ENCODE peak calls at places on chromosomes 2 and 18, in eight cellular contexts. P is activated naive CD8-positive, alpha-beta T cell treated with anti-CD3 and anti-CD28 coated beads, Interleukin-2, amount 50 U/mL, for 16 hours; V is CD8-positive, alpha-beta memory T cell; N is HL-60; X is NCI-H1092 treated with DMSO at 0.1 percent for 48 hours; Z is stomach; K is HEK293T; F is NCI-H1694 treated with DMSO at 0.1 percent for 48 hours. M is an unnamed sample.
A peak's percentile ranks its signal among the peaks of the same experiment; 100 is the strongest.

GRCh38 chr2:12881952-12882351 is 165.2 kb downstream of the TRIB2 start:
- DNase-seq in P (no peak), V (no peak), N (no peak), X (no peak), Z (no peak), K (no peak), F (peak; percentile 19), M (peak; percentile 33)

GRCh38 chr2:26172189-26172865 is 561 bp upstream of the GAREM2 start:
- DNase-seq in P (no peak), V (no peak), N (no peak), X (no peak), Z (no peak), K (peak; percentile 51), F (no peak), M (peak; percentile 68)

GRCh38 chr18:3115430-3116025 is 102.6 kb upstream of the LPIN2 start:
- DNase-seq in P (no peak), V (no peak), N (no peak), X (no peak), Z (no peak), K (no peak), F (no peak), M (no peak)

GRCh38 chr2:25063876-25064660 is 22.2 kb downstream of the EFR3B start:
- DNase-seq in P (no peak), V (no peak), N (no peak), X (no peak), Z (no peak), K (no peak), F (no peak), M (no peak)

GRCh38 chr2:110866496-110866895 is 134.1 kb downstream of the ACOXL start:
- DNase-seq in P (no peak), V (no peak), N (no peak), X (no peak), Z (no peak), K (no peak), F (no peak), M (no peak)

GRCh38 chr2:170221317-170222288 is 43.7 kb downstream of the MYO3B start:
- DNase-seq in P (no peak), V (no peak), N (no peak), X (no peak), Z (no peak), K (no peak), F (peak; percentile 52), M (no peak)

GRCh38 chr2:231512222-231512621 is 18.0 kb downstream of the NMUR1 start:
- DNase-seq in P (no peak), V (no peak), N (no peak), X (no peak), Z (no peak), K (no peak), F (no peak), M (no peak)

GRCh38 chr2:217399288-217399687 is 539.4 kb upstream of the TNP1 start:
- DNase-seq in P (no peak), V (no peak), N (no peak), X (no peak), Z (no peak), K (no peak), F (no peak), M (no peak)

GRCh38 chr2:143284087-143284675 is 155.0 kb downstream of the ARHGAP15 start:
- DNase-seq in P (no peak), V (peak; percentile 10), N (peak; percentile 41), X (no peak), Z (no peak), K (peak; percentile 54), F (peak; percentile 18), M (peak; percentile 59)

GRCh38 chr2:58893645-58894336 is 652.7 kb upstream of the FANCL start:
- DNase-seq in P (no peak), V (no peak), N (no peak), X (no peak), Z (no peak), K (no peak), F (peak; percentile 84), M (no peak)

GRCh38 chr18:33584845-33585775 is 7.1 kb downstream of the ASXL3 start:
- DNase-seq in P (no peak), V (no peak), N (no peak), X (peak; percentile 76), Z (no peak), K (no peak), F (no peak), M (no peak)

GRCh38 chr18:75408554-75409506 is 18.7 kb downstream of the SMIM21 start:
- DNase-seq in P (no peak), V (no peak), N (peak; percentile 6), X (peak; percentile 20), Z (no peak), K (no peak), F (no peak), M (no peak)

GRCh38 chr2:29524652-29525051 is 396.7 kb downstream of the ALK start:
- DNase-seq in P (no peak), V (no peak), N (no peak), X (no peak), Z (no peak), K (no peak), F (no peak), M (no peak)

GRCh38 chr18:46301571-46301970 is 197.4 kb downstream of the HAUS1 start:
- DNase-seq in P (no peak), V (no peak), N (no peak), X (no peak), Z (no peak), K (no peak), F (no peak), M (peak; percentile 36)

GRCh38 chr18:8726963-8727730 is 21.8 kb downstream of the MTCL1 start:
- DNase-seq in P (no peak), V (no peak), N (no peak), X (no peak), Z (no peak), K (no peak), F (no peak), M (no peak)

GRCh38 chr18:46702399-46702798 is 45.4 kb upstream of the LOXHD1 start:
- DNase-seq in P (no peak), V (no peak), N (no peak), X (no peak), Z (no peak), K (no peak), F (no peak), M (no peak)

GRCh38 chr18:26702023-26702422 is 153.7 kb upstream of the KCTD1 start:
- DNase-seq in P (no peak), V (no peak), N (no peak), X (no peak), Z (no peak), K (no peak), F (no peak), M (no peak)

GRCh38 chr18:79580481-79581171 is 99.0 kb upstream of the CTDP1 start:
- DNase-seq in P (no peak), V (no peak), N (no peak), X (no peak), Z (no peak), K (no peak), F (no peak), M (no peak)

GRCh38 chr2:56229397-56230060 is 45.7 kb downstream of the CCDC85A start:
- DNase-seq in P (no peak), V (no peak), N (no peak), X (no peak), Z (no peak), K (no peak), F (no peak), M (no peak)

GRCh38 chr2:138601438-138602165 is 100.0 kb downstream of the SPOPL start:
- DNase-seq in P (no peak), V (no peak), N (no peak), X (no peak), Z (no peak), K (no peak), F (peak; percentile 40), M (no peak)

GRCh38 chr2:129741165-129741564 is 238.3 kb upstream of the RAB6C start:
- DNase-seq in P (no peak), V (no peak), N (no peak), X (no peak), Z (no peak), K (no peak), F (no peak), M (no peak)

GRCh38 chr2:20450201-20451108 is 3.6 kb downstream of the RHOB start:
- DNase-seq in P (no peak), V (no peak), N (no peak), X (no peak), Z (peak; percentile 73), K (no peak), F (no peak), M (no peak)

GRCh38 chr18:34809697-34810096 is 99.6 kb downstream of the DTNA start:
- DNase-seq in P (no peak), V (no peak), N (peak; percentile 37), X (peak; percentile 15), Z (no peak), K (peak; percentile 71), F (peak; percentile 11), M (peak; percentile 62)

GRCh38 chr2:241695676-241696075 is 6.2 kb upstream of the ING5 start:
- DNase-seq in P (no peak), V (no peak), N (no peak), X (no peak), Z (no peak), K (no peak), F (no peak), M (no peak)

GRCh38 chr2:68403199-68403644 is 38.1 kb downstream of the PLEK start:
- DNase-seq in P (no peak), V (no peak), N (no peak), X (no peak), Z (no peak), K (no peak), F (no peak), M (no peak)

GRCh38 chr2:223442874-223443273 is 159.3 kb downstream of the SCG2 start:
- DNase-seq in P (no peak), V (no peak), N (no peak), X (no peak), Z (no peak), K (no peak), F (no peak), M (no peak)

GRCh38 chr2:233470839-233471238 is 95.7 kb downstream of the USP40 start:
- DNase-seq in P (no peak), V (no peak), N (no peak), X (no peak), Z (peak; percentile 24), K (no peak), F (no peak), M (no peak)

GRCh38 chr2:17035010-17035409 is 369.4 kb upstream of the CYRIA start:
- DNase-seq in P (no peak), V (no peak), N (no peak), X (no peak), Z (no peak), K (no peak), F (no peak), M (no peak)

GRCh38 chr2:136131484-136131960 is 13.6 kb upstream of the CXCR4 start:
- DNase-seq in P (no peak), V (peak; percentile 29), N (no peak), X (no peak), Z (no peak), K (no peak), F (no peak), M (no peak)

GRCh38 chr18:26925313-26925712 is 59.8 kb upstream of the AQP4 start:
- DNase-seq in P (no peak), V (no peak), N (no peak), X (no peak), Z (no peak), K (no peak), F (no peak), M (no peak)

GRCh38 chr2:148263890-148264289 is 243.0 kb downstream of the MBD5 start:
- DNase-seq in P (no peak), V (no peak), N (no peak), X (no peak), Z (no peak), K (no peak), F (no peak), M (no peak)

GRCh38 chr18:24972577-24972976 is 379.4 kb downstream of the ZNF521 start:
- DNase-seq in P (no peak), V (no peak), N (no peak), X (no peak), Z (no peak), K (no peak), F (no peak), M (no peak)

GRCh38 chr2:112985090-112985489 is 7.3 kb downstream of the IL36G start:
- DNase-seq in P (no peak), V (no peak), N (no peak), X (no peak), Z (no peak), K (no peak), F (no peak), M (no peak)

GRCh38 chr2:172207916-172208315 is 105.2 kb upstream of the DLX2 start:
- DNase-seq in P (no peak), V (no peak), N (no peak), X (no peak), Z (no peak), K (no peak), F (no peak), M (no peak)

M was measured in D341Med.